ENCODE peak calls at places on chromosomes 16 and 17, in nine cellular contexts. I is cardiac muscle cell, Z is heart left ventricle, T is MM.1S, O is lower lobe of right lung, V is HepG2, M is Caco-2, D is BE2C, K is A549. L is an unnamed sample.

GRCh38 chr17:81513669-81514484 is 1.3 kb upstream of the ACTG1 start:
- DNase-seq in T (peak; percentile 45), V (peak; percentile 72), O (peak; percentile 83), D (peak; percentile 25), M (peak; percentile 83), Z (peak; percentile 84), K (peak; percentile 62), I (peak; percentile 80), L (peak; percentile 74)

GRCh38 chr17:41009301-41009760 is 403 bp upstream of the KRTAP3-1 start:
- DNase-seq in T (no peak), O (no peak), Z (no peak), M (peak; percentile 86), V (peak; percentile 99), I (no peak), D (no peak), K (no peak), L (no peak)

GRCh38 chr17:48322060-48322459 is 108.0 kb downstream of the SKAP1 start:
- DNase-seq in M (no peak), Z (no peak), I (peak; percentile 20), O (no peak), D (no peak), K (peak; percentile 15), T (no peak), V (no peak), L (peak; percentile 40)

GRCh38 chr16:87255866-87256265 is 61.3 kb downstream of the C16orf95 start:
- DNase-seq in O (no peak), D (no peak), M (no peak), K (no peak), Z (no peak), I (no peak), T (no peak), V (no peak), L (no peak)

GRCh38 chr16:70778901-70779309 is 22.1 kb downstream of the VAC14 start:
- DNase-seq in T (no peak), Z (no peak), D (peak; percentile 78), I (peak; percentile 86), M (peak; percentile 82), V (peak; percentile 82), K (peak; percentile 88), O (no peak), L (peak; percentile 91)

GRCh38 chr16:88067530-88068411 is 116.5 kb downstream of the BANP start:
- DNase-seq in I (no peak), V (no peak), Z (peak; percentile 44), D (no peak), O (peak; percentile 40), T (no peak), K (no peak), M (no peak), L (no peak)

GRCh38 chr16:13136896-13137295 is 235.5 kb downstream of the SHISA9 start:
- DNase-seq in I (no peak), K (no peak), Z (no peak), D (no peak), O (no peak), M (no peak), V (no peak), T (no peak), L (no peak)

GRCh38 chr17:13665872-13666635 is 64.3 kb upstream of the HS3ST3A1 start:
- DNase-seq in O (no peak), Z (no peak), M (no peak), I (no peak), K (no peak), V (no peak), D (no peak), T (no peak), L (no peak)

GRCh38 chr16:49605536-49606241 is 232.1 kb downstream of the C16orf78 start:
- DNase-seq in M (no peak), Z (no peak), O (no peak), T (no peak), V (no peak), K (no peak), D (no peak), I (no peak), L (no peak)

GRCh38 chr16:68416057-68417046 is 32.0 kb downstream of the SMPD3 start:
- DNase-seq in I (no peak), T (no peak), V (no peak), M (no peak), O (no peak), K (no peak), D (no peak), Z (no peak), L (no peak)

GRCh38 chr16:3695610-3696369 is 21.5 kb downstream of the TRAP1 start:
- DNase-seq in T (no peak), V (peak; percentile 94), M (no peak), I (no peak), K (no peak), O (no peak), Z (no peak), D (no peak), L (no peak)

GRCh38 chr17:77879896-77880280 is 78.6 kb upstream of the TNRC6C start:
- DNase-seq in I (no peak), Z (no peak), M (no peak), K (no peak), V (no peak), T (no peak), D (no peak), O (peak; percentile 9), L (no peak)
- H3K4me3 ChIP-seq in I (no peak overlapping the region), Z (no peak overlapping the region), M (no peak overlapping the region), K (no peak overlapping the region), V (no peak overlapping the region), T (no peak overlapping the region), D (no peak overlapping the region), O (no peak overlapping the region), L (no peak overlapping the region)

GRCh38 chr17:1362964-1363363 is 37.1 kb downstream of the YWHAE start:
- DNase-seq in V (no peak), T (peak; percentile 33), O (no peak), I (peak; percentile 42), Z (no peak), M (no peak), K (no peak), D (no peak), L (peak; percentile 58)

GRCh38 chr17:1366234-1366633 is 33.8 kb downstream of the YWHAE start:
- DNase-seq in O (no peak), I (no peak), M (no peak), K (no peak), Z (no peak), T (no peak), D (no peak), V (no peak), L (no peak)

GRCh38 chr17:1368588-1368987 is 31.4 kb downstream of the YWHAE start:
- DNase-seq in K (no peak), T (no peak), D (no peak), O (no peak), M (no peak), Z (no peak), I (no peak), V (no peak), L (no peak)

GRCh38 chr17:1367351-1367745 is 32.7 kb downstream of the YWHAE start:
- DNase-seq in K (no peak), T (no peak), M (no peak), V (no peak), D (no peak), I (peak; percentile 20), Z (no peak), O (no peak), L (peak; percentile 54)

DNA sequence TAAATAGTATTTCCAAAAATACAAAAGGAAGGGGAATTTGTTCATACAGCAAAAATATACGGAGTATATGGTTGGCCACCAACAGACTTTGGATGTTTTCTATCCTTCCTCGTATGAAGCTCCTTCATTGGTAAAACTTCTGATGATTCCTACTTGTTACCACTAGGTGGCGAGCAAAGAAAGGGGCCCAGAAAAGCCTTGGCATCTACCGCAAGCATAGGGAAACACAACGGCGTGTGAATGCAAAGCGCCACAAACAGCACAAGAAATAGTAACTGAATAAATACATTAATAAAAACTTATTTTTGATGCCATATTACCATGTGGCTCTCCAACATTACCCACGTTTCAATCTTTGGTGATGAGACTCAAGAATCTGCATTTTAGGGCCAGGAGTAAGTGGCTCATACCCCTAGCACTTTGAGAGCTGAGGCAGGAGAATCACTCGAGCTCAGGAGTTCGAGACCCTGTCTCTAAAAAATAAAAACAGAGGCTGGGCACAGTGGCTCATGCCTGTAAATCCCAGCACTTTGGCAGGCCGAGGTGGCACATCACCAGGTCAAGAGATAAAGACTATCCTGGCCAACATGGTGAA is 34.5 kb downstream of the YWHAE start:
- DNase-seq in M (peak; percentile 75), Z (no peak), D (peak; percentile 45), T (peak; percentile 82), K (peak; percentile 82), V (peak; percentile 70), I (peak; percentile 87), O (peak; percentile 58), L (peak; percentile 78)
- TF ChIP-seq CTCF in M (peak; percentile 84), Z (peak; percentile 93), D (peak; percentile 81), T (peak; percentile 85), K (peak; percentile 96), V (peak; percentile 86), I (peak; percentile 87), O (peak; percentile 88), L (peak; percentile 93)

GRCh38 chr17:45171338-45172231 is 9.9 kb downstream of the HEXIM2 start:
- DNase-seq in M (peak; percentile 97), I (no peak), Z (no peak), K (peak; percentile 84), D (no peak), O (peak; percentile 68), T (no peak), V (peak; percentile 94), L (peak; percentile 83)
- H3K4me3 ChIP-seq in M (peak overlapping the region; percentile 10), I (no peak overlapping the region), Z (peak overlapping the region; percentile 43), K (peak overlapping the region; percentile 36), D (no peak overlapping the region), O (peak overlapping the region; percentile 46), T (no peak overlapping the region), V (peak overlapping the region; percentile 45), L (peak overlapping the region; percentile 65)

GRCh38 chr17:79532107-79532790 is 78.6 kb downstream of the RBFOX3 start:
- DNase-seq in K (no peak), I (no peak), D (no peak), M (no peak), V (no peak), T (no peak), Z (peak; percentile 49), O (peak; percentile 29), L (no peak)

GRCh38 chr17:79529661-79530081 is 81.2 kb downstream of the RBFOX3 start:
- DNase-seq in K (no peak), V (no peak), T (no peak), Z (peak; percentile 19), I (no peak), O (peak; percentile 26), D (no peak), M (no peak), L (no peak)

GRCh38 chr17:79530361-79531105 is 80.3 kb downstream of the RBFOX3 start:
- DNase-seq in T (no peak), D (no peak), K (no peak), V (no peak), I (no peak), O (peak; percentile 39), M (no peak), Z (peak; percentile 33), L (no peak)

GRCh38 chr17:79531696-79532095 is 79.2 kb downstream of the RBFOX3 start:
- DNase-seq in V (no peak), K (no peak), I (no peak), O (peak; percentile 30), M (no peak), T (no peak), D (no peak), Z (peak; percentile 26), L (no peak)

DNA sequence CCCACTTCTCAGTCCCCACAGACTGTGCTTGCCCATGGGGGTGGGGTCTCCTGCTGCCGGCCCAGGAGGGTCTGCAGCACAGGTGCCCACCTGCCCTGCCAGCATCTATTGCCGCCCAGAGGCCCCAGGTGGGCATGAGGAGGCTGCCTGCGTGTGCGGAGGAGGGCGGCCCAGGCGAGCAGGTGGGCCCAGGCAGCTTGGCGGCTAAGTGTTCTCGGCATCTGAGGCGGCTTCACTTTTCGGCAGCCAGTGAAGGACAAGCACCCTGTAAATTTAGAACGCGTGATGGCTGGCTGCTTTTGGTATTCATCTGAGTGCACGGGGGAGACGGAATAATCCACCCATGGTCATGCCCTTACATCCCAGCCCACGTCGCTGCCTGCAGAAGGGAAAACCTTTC is 79.7 kb downstream of the RBFOX3 start:
- DNase-seq in Z (peak; percentile 30), T (no peak), D (no peak), I (no peak), M (no peak), O (no peak), K (no peak), V (no peak), L (no peak)
- TF ChIP-seq CTCF in Z (no peak), T (no peak), D (no peak), I (no peak), M (no peak), O (no peak), K (no peak), V (no peak), L (no peak)

L was measured in AG10803.